ENCODE peak calls at places on chromosomes 11 and 22, in seven cellular contexts. One of them, this sample, is unnamed.

GRCh38 chr11:15166204-15166603 is 51.5 kb downstream of the INSC start:
- DNase-seq in HCT116: no peak
- DNase-seq in H1: no peak
- DNase-seq in GM12878: no peak
- DNase-seq in K562: no peak
- DNase-seq in HepG2: no peak
- DNase-seq in SK-N-SH: no peak
- DNase-seq in this sample: no peak

GRCh38 chr22:42300286-42301071 is 30.0 kb upstream of the TCF20 start:
- DNase-seq in HCT116: no peak
- DNase-seq in H1: no peak
- DNase-seq in GM12878: no peak
- DNase-seq in K562: peak; percentile 51
- DNase-seq in HepG2: no peak
- DNase-seq in SK-N-SH: no peak
- DNase-seq in this sample: no peak

GRCh38 chr11:109914038-109914437 is 179.2 kb upstream of the ZC3H12C start:
- DNase-seq in HCT116: peak; percentile 15
- DNase-seq in H1: no peak
- DNase-seq in GM12878: no peak
- DNase-seq in K562: no peak
- DNase-seq in HepG2: no peak
- DNase-seq in SK-N-SH: no peak
- DNase-seq in this sample: peak; percentile 82

GRCh38 chr22:23845661-23846469 is 7.1 kb upstream of the DERL3 start:
- DNase-seq in HCT116: no peak
- DNase-seq in H1: no peak
- DNase-seq in GM12878: no peak
- DNase-seq in K562: no peak
- DNase-seq in HepG2: no peak
- DNase-seq in SK-N-SH: peak; percentile 46
- DNase-seq in this sample: no peak

GRCh38 chr11:105718641-105719040 is 108.8 kb downstream of the GRIA4 start:
- DNase-seq in HCT116: no peak
- DNase-seq in H1: no peak
- DNase-seq in GM12878: no peak
- DNase-seq in K562: no peak
- DNase-seq in HepG2: no peak
- DNase-seq in SK-N-SH: no peak
- DNase-seq in this sample: no peak

GRCh38 chr22:36819112-36819511 is 2.3 kb upstream of the PVALB start:
- DNase-seq in HCT116: no peak
- DNase-seq in H1: no peak
- DNase-seq in GM12878: no peak
- DNase-seq in K562: no peak
- DNase-seq in HepG2: no peak
- DNase-seq in SK-N-SH: no peak
- DNase-seq in this sample: no peak

GRCh38 chr11:64148200-64148916 is 17.6 kb downstream of the MACROD1 start:
- DNase-seq in HCT116: peak; percentile 27
- DNase-seq in H1: peak; percentile 93
- DNase-seq in GM12878: no peak
- DNase-seq in K562: peak; percentile 78
- DNase-seq in HepG2: peak; percentile 50
- DNase-seq in SK-N-SH: peak; percentile 90
- DNase-seq in this sample: peak; percentile 73

GRCh38 chr11:116042125-116042524 is 537.9 kb upstream of the CADM1 start:
- DNase-seq in HCT116: no peak
- DNase-seq in H1: no peak
- DNase-seq in GM12878: no peak
- DNase-seq in K562: no peak
- DNase-seq in HepG2: no peak
- DNase-seq in SK-N-SH: no peak
- DNase-seq in this sample: no peak

GRCh38 chr11:44630511-44631210 is 65.2 kb downstream of the CD82 start:
- DNase-seq in HCT116: no peak
- DNase-seq in H1: no peak
- DNase-seq in GM12878: no peak
- DNase-seq in K562: no peak
- DNase-seq in HepG2: no peak
- DNase-seq in SK-N-SH: no peak
- DNase-seq in this sample: no peak

GRCh38 chr11:46006418-46007070 is 84.1 kb downstream of the LARGE2 start:
- DNase-seq in HCT116: peak; percentile 63
- DNase-seq in H1: no peak
- DNase-seq in GM12878: peak; percentile 37
- DNase-seq in K562: peak; percentile 45
- DNase-seq in HepG2: peak; percentile 71
- DNase-seq in SK-N-SH: peak; percentile 65
- DNase-seq in this sample: peak; percentile 62

GRCh38 chr11:3127706-3128355 is 37.3 kb downstream of the OSBPL5 start:
- DNase-seq in HCT116: no peak
- DNase-seq in H1: no peak
- DNase-seq in GM12878: no peak
- DNase-seq in K562: no peak
- DNase-seq in HepG2: no peak
- DNase-seq in SK-N-SH: no peak
- DNase-seq in this sample: no peak

GRCh38 chr11:721913-722811 is 16.1 kb downstream of the EPS8L2 start:
- DNase-seq in HCT116: no peak
- DNase-seq in H1: no peak
- DNase-seq in GM12878: no peak
- DNase-seq in K562: peak; percentile 43
- DNase-seq in HepG2: no peak
- DNase-seq in SK-N-SH: peak; percentile 63
- DNase-seq in this sample: no peak

GRCh38 chr11:86795962-86796361 is 4.4 kb upstream of the PRSS23 start:
- DNase-seq in HCT116: no peak
- DNase-seq in H1: no peak
- DNase-seq in GM12878: no peak
- DNase-seq in K562: no peak
- DNase-seq in HepG2: no peak
- DNase-seq in SK-N-SH: no peak
- DNase-seq in this sample: no peak

GRCh38 chr11:57787920-57788716 is 26.5 kb downstream of the CTNND1 start:
- DNase-seq in HCT116: no peak
- DNase-seq in H1: no peak
- DNase-seq in GM12878: peak; percentile 70
- DNase-seq in K562: no peak
- DNase-seq in HepG2: peak; percentile 32
- DNase-seq in SK-N-SH: no peak
- DNase-seq in this sample: no peak

GRCh38 chr11:82995276-82995675 is 76.4 kb downstream of the RAB30 start:
- DNase-seq in HCT116: no peak
- DNase-seq in H1: no peak
- DNase-seq in GM12878: no peak
- DNase-seq in K562: no peak
- DNase-seq in HepG2: no peak
- DNase-seq in SK-N-SH: no peak
- DNase-seq in this sample: no peak
- TF ChIP-seq JUND in HCT116: no peak
- TF ChIP-seq JUND in H1: no peak
- TF ChIP-seq JUND in GM12878: no peak
- TF ChIP-seq JUND in K562: no peak
- TF ChIP-seq JUND in HepG2: no peak
- TF ChIP-seq JUND in SK-N-SH: no peak
- TF ChIP-seq JUND in this sample: no peak

DNA sequence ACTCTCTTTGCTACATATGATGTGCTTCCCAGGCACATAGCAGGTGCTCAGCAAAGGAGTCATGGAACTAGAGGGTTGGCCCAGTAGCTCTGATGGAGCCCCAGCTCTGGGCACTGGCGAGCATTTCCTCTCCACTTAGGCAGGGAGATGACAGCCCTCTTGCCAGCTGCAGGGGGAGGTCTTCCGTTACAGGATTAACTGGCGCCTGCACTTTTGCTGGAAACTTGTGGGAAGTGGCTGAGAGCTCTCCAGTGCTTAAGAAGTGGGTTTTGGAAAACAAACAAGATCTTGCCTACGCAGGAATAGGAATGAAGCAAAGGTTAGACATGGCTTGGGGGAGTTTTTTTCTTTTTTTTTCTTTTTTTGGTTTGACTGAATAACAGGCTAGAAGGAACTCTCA is 75.5 kb downstream of the MICAL2 start:
- DNase-seq in HCT116: no peak
- DNase-seq in H1: no peak
- DNase-seq in GM12878: no peak
- DNase-seq in K562: no peak
- DNase-seq in HepG2: no peak
- DNase-seq in SK-N-SH: peak; percentile 31
- DNase-seq in this sample: no peak
- TF ChIP-seq JUND in HCT116: no peak
- TF ChIP-seq JUND in H1: no peak
- TF ChIP-seq JUND in GM12878: no peak
- TF ChIP-seq JUND in K562: no peak
- TF ChIP-seq JUND in HepG2: no peak
- TF ChIP-seq JUND in SK-N-SH: no peak
- TF ChIP-seq JUND in this sample: no peak

GRCh38 chr11:83827520-83827919 is 541.4 kb upstream of the CCDC90B start:
- DNase-seq in HCT116: no peak
- DNase-seq in H1: no peak
- DNase-seq in GM12878: no peak
- DNase-seq in K562: no peak
- DNase-seq in HepG2: no peak
- DNase-seq in SK-N-SH: no peak
- DNase-seq in this sample: no peak
- TF ChIP-seq JUND in HCT116: no peak
- TF ChIP-seq JUND in H1: no peak
- TF ChIP-seq JUND in GM12878: no peak
- TF ChIP-seq JUND in K562: no peak
- TF ChIP-seq JUND in HepG2: no peak
- TF ChIP-seq JUND in SK-N-SH: peak; percentile 57
- TF ChIP-seq JUND in this sample: no peak

DNA sequence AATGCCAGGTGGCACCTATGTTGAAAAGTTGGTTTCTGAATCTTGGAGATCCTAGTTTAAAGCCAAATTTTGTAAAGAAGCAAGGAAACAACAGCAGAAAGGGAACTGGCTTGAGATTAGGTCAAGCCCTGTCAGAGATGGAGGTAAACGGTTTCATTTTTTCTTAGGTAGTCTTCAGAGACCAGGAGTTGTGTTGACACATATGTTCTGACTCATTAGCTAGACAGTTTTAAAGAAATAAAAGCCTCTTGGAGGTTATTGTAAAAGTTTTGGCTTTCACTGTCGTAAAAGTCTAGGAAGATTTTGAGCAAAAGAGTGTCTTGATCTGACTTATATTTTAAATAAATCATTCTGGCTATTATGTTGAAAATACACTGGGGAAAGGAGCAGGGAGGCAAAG is 151.5 kb upstream of the CTSC start:
- DNase-seq in HCT116: no peak
- DNase-seq in H1: no peak
- DNase-seq in GM12878: no peak
- DNase-seq in K562: no peak
- DNase-seq in HepG2: no peak
- DNase-seq in SK-N-SH: no peak
- DNase-seq in this sample: no peak
- TF ChIP-seq JUND in HCT116: no peak
- TF ChIP-seq JUND in H1: no peak
- TF ChIP-seq JUND in GM12878: no peak
- TF ChIP-seq JUND in K562: no peak
- TF ChIP-seq JUND in HepG2: no peak
- TF ChIP-seq JUND in SK-N-SH: no peak
- TF ChIP-seq JUND in this sample: no peak

This sample was measured in T47D.